ENCODE peak calls at places on chromosomes 3 and 15, in eight cellular contexts. Q is body of pancreas, E is suprapubic skin, K is SJSA1, D is fibroblast of lung, G is neural progenitor cell, J is tibial nerve, L is GM06990. Y is an unnamed sample.

GRCh38 chr3:72582211-72582878 is 265.9 kb downstream of the SHQ1 start:
- DNase-seq in Q (peak; percentile 65), E (no peak), K (no peak), J (no peak), L (peak; percentile 64), G (peak; percentile 70), D (no peak), Y (no peak)

GRCh38 chr3:14452676-14453367 is 50.4 kb downstream of the SLC6A6 start:
- DNase-seq in G (no peak), D (peak; percentile 99), J (peak; percentile 79), K (peak; percentile 95), E (peak; percentile 95), L (no peak), Q (peak; percentile 82), Y (peak; percentile 83)

GRCh38 chr3:131518682-131519081 is 15.9 kb upstream of the MRPL3 start:
- DNase-seq in K (no peak), Q (no peak), J (no peak), L (no peak), D (no peak), G (peak; percentile 16), E (no peak), Y (no peak)

GRCh38 chr3:185423178-185423577 is 60.2 kb downstream of the MAP3K13 start:
- DNase-seq in G (no peak), D (peak; percentile 43), K (no peak), E (no peak), L (no peak), J (no peak), Q (peak; percentile 61), Y (no peak)

GRCh38 chr3:44125882-44126281 is 115.8 kb upstream of the TOPAZ1 start:
- DNase-seq in D (peak; percentile 31), K (no peak), E (no peak), J (no peak), L (no peak), G (no peak), Q (no peak), Y (no peak)

GRCh38 chr3:5498981-5499380 is 311.5 kb downstream of the EDEM1 start:
- DNase-seq in E (no peak), J (no peak), Q (no peak), K (no peak), L (no peak), G (no peak), D (no peak), Y (no peak)

GRCh38 chr3:167653155-167653554 is 587 bp downstream of the WDR49 start:
- DNase-seq in J (no peak), E (no peak), D (no peak), Q (no peak), K (no peak), L (no peak), G (no peak), Y (no peak)

GRCh38 chr3:13042932-13043275 is 30.3 kb downstream of the IQSEC1 start:
- DNase-seq in Q (no peak), G (peak; percentile 59), J (no peak), K (no peak), L (no peak), D (no peak), E (no peak), Y (no peak)

GRCh38 chr15:75230016-75230343 is 28.2 kb upstream of the GOLGA6C start:
- DNase-seq in L (no peak), E (no peak), Q (no peak), J (no peak), G (no peak), D (no peak), K (no peak), Y (no peak)

GRCh38 chr3:86175593-86175992 is 815.4 kb downstream of the VGLL3 start:
- DNase-seq in E (no peak), Q (no peak), K (no peak), D (no peak), L (no peak), J (no peak), G (peak; percentile 18), Y (no peak)

GRCh38 chr3:65146149-65146548 is 458.3 kb upstream of the ADAMTS9 start:
- DNase-seq in K (no peak), Q (peak; percentile 28), D (peak; percentile 72), G (peak; percentile 3), L (no peak), E (no peak), J (no peak), Y (no peak)

GRCh38 chr3:73175698-73176097 is 114.2 kb downstream of the EBLN2 start:
- DNase-seq in K (no peak), E (no peak), L (no peak), G (no peak), Q (no peak), D (no peak), J (no peak), Y (no peak)

GRCh38 chr15:73601449-73602425 is 31.5 kb downstream of the NPTN start:
- DNase-seq in G (peak; percentile 38), E (no peak), Q (peak; percentile 63), K (peak; percentile 10), D (peak; percentile 65), L (no peak), J (no peak), Y (peak; percentile 42)

GRCh38 chr3:33636125-33636855 is 81.8 kb downstream of the CLASP2 start:
- DNase-seq in K (peak; percentile 41), Q (peak; percentile 15), G (peak; percentile 72), J (no peak), E (no peak), L (no peak), D (peak; percentile 70), Y (no peak)

GRCh38 chr3:64885055-64885454 is 197.3 kb upstream of the ADAMTS9 start:
- DNase-seq in G (no peak), Q (no peak), J (no peak), E (no peak), D (no peak), K (no peak), L (no peak), Y (no peak)

GRCh38 chr15:68075764-68076385 is 21.8 kb downstream of the PIAS1 start:
- DNase-seq in Q (no peak), L (no peak), D (no peak), E (no peak), G (no peak), K (no peak), J (no peak), Y (no peak)

GRCh38 chr3:139128803-139129202 is 84.1 kb upstream of the PRR23C start:
- DNase-seq in J (no peak), L (no peak), D (peak; percentile 9), G (no peak), K (no peak), Q (no peak), E (no peak), Y (no peak)

GRCh38 chr15:100890850-100891249 is 11.2 kb downstream of the ALDH1A3 start:
- DNase-seq in J (no peak), K (no peak), E (no peak), Q (no peak), G (no peak), L (no peak), D (no peak), Y (no peak)

GRCh38 chr15:100885116-100885515 is 5.5 kb downstream of the ALDH1A3 start:
- DNase-seq in D (no peak), J (no peak), K (no peak), L (no peak), G (no peak), E (no peak), Q (no peak), Y (no peak)

GRCh38 chr15:100889359-100890058 is 9.9 kb downstream of the ALDH1A3 start:
- DNase-seq in Q (peak; percentile 55), K (peak; percentile 59), D (peak; percentile 83), E (peak; percentile 72), L (no peak), G (no peak), J (peak; percentile 39), Y (no peak)

GRCh38 chr15:100890059-100890720 is 10.6 kb downstream of the ALDH1A3 start:
- DNase-seq in J (no peak), D (no peak), E (no peak), L (no peak), K (no peak), Q (no peak), G (no peak), Y (no peak)

GRCh38 chr15:100887211-100887913 is 7.7 kb downstream of the ALDH1A3 start:
- DNase-seq in Q (no peak), E (peak; percentile 32), D (no peak), K (no peak), G (no peak), J (no peak), L (no peak), Y (no peak)
- H3K27me3 ChIP-seq in Q (no peaks in the 10 kb centered on the region), E (peaks cover 4% of the 10 kb centered on the region), D (peaks cover 4% of the 10 kb centered on the region), K (peaks cover 25% of the 10 kb centered on the region), G (peaks cover 31% of the 10 kb centered on the region), J (no peaks in the 10 kb centered on the region), L (peaks cover 3% of the 10 kb centered on the region), Y (no peaks in the 10 kb centered on the region)

DNA sequence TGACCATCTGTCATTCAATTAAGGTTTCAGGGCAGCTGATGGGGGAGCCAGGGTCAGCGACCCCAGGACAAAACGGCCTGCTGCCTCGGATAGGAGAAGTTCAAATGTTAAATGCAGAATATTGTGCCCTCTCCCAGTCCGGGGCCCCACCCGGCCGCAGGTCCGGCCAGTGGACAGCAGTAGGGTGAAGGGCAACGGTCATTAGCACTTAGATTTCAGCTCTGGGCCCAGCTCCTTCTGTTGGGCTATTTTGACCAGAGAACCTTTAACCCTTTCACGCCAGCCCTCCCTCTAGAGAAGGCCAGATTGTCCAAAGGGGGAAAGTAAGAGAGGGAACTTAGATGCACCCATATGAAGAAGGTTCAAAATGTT is 16.1 kb upstream of the ONECUT1 start:
- DNase-seq in Q (no peak), E (no peak), D (no peak), K (no peak), L (no peak), J (no peak), G (no peak), Y (no peak)
- H3K27me3 ChIP-seq in Q (no peaks in the 10 kb centered on the region), E (peaks cover 93% of the 10 kb centered on the region), D (peaks cover 49% of the 10 kb centered on the region), K (peaks cover 41% of the 10 kb centered on the region), L (peaks cover 2% of the 10 kb centered on the region), J (no peaks in the 10 kb centered on the region), G (peaks cover 85% of the 10 kb centered on the region), Y (peaks cover 98% of the 10 kb centered on the region)

DNA sequence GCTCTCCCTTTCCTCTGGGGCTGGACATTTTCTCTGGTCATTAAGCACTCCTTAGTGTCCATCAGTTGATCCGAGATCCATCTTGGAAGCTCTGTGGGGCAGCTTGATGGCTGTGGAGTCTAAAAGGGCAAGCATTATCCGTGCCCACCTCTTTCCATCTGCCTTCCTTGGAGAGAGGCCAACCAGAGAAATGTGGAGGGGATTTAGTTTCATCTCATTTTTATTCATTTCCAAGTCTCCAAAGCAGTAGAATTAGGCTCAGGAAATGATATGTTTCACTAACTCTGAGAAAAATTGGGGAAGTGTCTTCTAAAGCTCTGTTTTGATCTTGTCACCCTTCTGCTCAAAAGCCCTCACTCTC is 95.9 kb upstream of the KLHL25 start:
- DNase-seq in L (no peak), E (no peak), Q (no peak), D (no peak), J (no peak), K (no peak), G (no peak), Y (peak; percentile 70)
- H3K27me3 ChIP-seq in L (peaks cover 2% of the 10 kb centered on the region), E (peaks cover 37% of the 10 kb centered on the region), Q (peaks cover 3% of the 10 kb centered on the region), D (no peaks in the 10 kb centered on the region), J (no peaks in the 10 kb centered on the region), K (no peaks in the 10 kb centered on the region), G (no peaks in the 10 kb centered on the region), Y (peaks cover 8% of the 10 kb centered on the region)

DNA sequence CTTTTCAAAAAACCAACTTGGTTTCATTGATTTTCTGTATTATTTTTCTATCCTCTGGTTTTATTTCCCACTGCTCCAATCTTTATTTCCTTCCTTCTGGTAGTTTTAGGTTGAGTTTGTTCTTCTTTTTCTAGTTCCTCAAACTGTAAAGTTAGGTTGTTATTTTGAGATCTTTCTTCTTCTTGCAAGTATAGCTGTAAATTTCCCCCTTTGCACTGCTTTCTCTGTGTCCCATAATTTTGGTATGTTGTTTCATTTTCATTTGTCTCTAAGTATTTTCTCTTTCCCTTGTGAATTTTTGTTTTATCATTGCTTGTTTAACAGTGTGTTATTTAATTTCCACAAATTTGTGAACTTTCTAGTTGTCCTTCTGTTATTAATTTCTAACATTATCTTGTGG is 120.0 kb downstream of the PLD1 start:
- DNase-seq in K (no peak), D (no peak), E (no peak), L (no peak), J (no peak), G (no peak), Q (no peak), Y (no peak)
- H3K27me3 ChIP-seq in K (no peaks in the 10 kb centered on the region), D (no peaks in the 10 kb centered on the region), E (no peaks in the 10 kb centered on the region), L (no peaks in the 10 kb centered on the region), J (no peaks in the 10 kb centered on the region), G (no peaks in the 10 kb centered on the region), Q (no peaks in the 10 kb centered on the region), Y (no peaks in the 10 kb centered on the region)